ENCODE peak calls at places on chromosome 21, in ten cellular contexts. C is iPS DF 6.9, P is colonic mucosa, E is right atrium auricular region, I is psoas muscle, Q is lower lobe of right lung, W is lung, X is mucosa of descending colon, S is small intestine, H is Caco-2. F is an unnamed sample. For H3K9me3, the result is how much of the 10 kb centered on the place peaks cover.

GRCh38 chr21:39373634-39374033 is 24.7 kb upstream of the HMGN1 start:
- DNase-seq in P (no peak), S (peak), C (no peak), E (no peak), W (no peak), Q (no peak), I (no peak), X (no peak), H (peak), F (no peak)

GRCh38 chr21:42566524-42567180 is 53.0 kb downstream of the SLC37A1 start:
- DNase-seq in Q (peak), C (no peak), S (no peak), P (no peak), E (no peak), X (peak), H (no peak), W (no peak), I (no peak), F (no peak)

GRCh38 chr21:36065497-36066036 is 4.3 kb upstream of the CBR1 start:
- DNase-seq in X (no peak), S (peak), H (no peak), Q (no peak), P (peak), C (no peak), W (no peak), E (no peak), I (no peak), F (no peak)

GRCh38 chr21:34933609-34934345 is 115.3 kb downstream of the RUNX1 start:
- DNase-seq in C (no peak), I (no peak), W (no peak), Q (no peak), H (no peak), E (no peak), S (peak), X (no peak), P (no peak), F (no peak)

GRCh38 chr21:44820851-44821250 is 3.0 kb upstream of the SUMO3 start:
- DNase-seq in Q (no peak), W (no peak), X (no peak), S (no peak), E (no peak), I (no peak), P (no peak), H (no peak), C (no peak), F (no peak)

GRCh38 chr21:36773111-36773510 is 74.2 kb downstream of the SIM2 start:
- DNase-seq in X (peak), C (no peak), I (peak), H (no peak), S (peak), W (peak), E (no peak), Q (peak), P (peak), F (no peak)

GRCh38 chr21:42056468-42056867 is 14.6 kb upstream of the UMODL1 start:
- DNase-seq in I (no peak), E (no peak), P (peak), W (no peak), S (peak), Q (no peak), H (peak), X (peak), C (no peak), F (no peak)

GRCh38 chr21:42641311-42642218 is 11.9 kb upstream of the PDE9A start:
- DNase-seq in E (no peak), Q (peak), C (no peak), P (no peak), X (peak), W (no peak), S (no peak), H (no peak), I (no peak), F (no peak)

GRCh38 chr21:42164064-42164789 is 54.7 kb upstream of the ABCG1 start:
- DNase-seq in Q (peak), E (no peak), X (peak), W (peak), I (peak), P (peak), H (peak), S (peak), C (no peak), F (peak)

GRCh38 chr21:41612674-41613250 is 104.8 kb upstream of the TMPRSS2 start:
- DNase-seq in W (peak), S (no peak), Q (peak), X (peak), E (peak), H (peak), P (peak), I (peak), C (peak), F (no peak)

GRCh38 chr21:36195613-36196012 is 39.0 kb downstream of the DOP1B start:
- DNase-seq in Q (no peak), I (no peak), E (no peak), C (no peak), X (no peak), S (no peak), W (no peak), H (no peak), P (no peak), F (no peak)

GRCh38 chr21:17784604-17785402 is 34.4 kb downstream of the C21orf91 start:
- DNase-seq in E (no peak), W (no peak), C (no peak), Q (no peak), H (no peak), S (no peak), P (no peak), I (no peak), X (no peak), F (no peak)

GRCh38 chr21:34595457-34595856 is 19.5 kb downstream of the RCAN1 start:
- DNase-seq in H (peak), E (no peak), P (no peak), X (no peak), I (no peak), W (no peak), S (peak), Q (no peak), C (no peak), F (no peak)

GRCh38 chr21:41241341-41241740 is 73.4 kb downstream of the BACE2 start:
- DNase-seq in Q (no peak), H (no peak), X (no peak), E (no peak), S (no peak), C (no peak), I (no peak), W (no peak), P (peak), F (no peak)

GRCh38 chr21:44958471-44959191 is 18.8 kb downstream of the SLX9 start:
- DNase-seq in I (peak), X (no peak), W (no peak), S (no peak), P (no peak), E (peak), H (no peak), Q (peak), C (no peak), F (no peak)

GRCh38 chr21:14830307-14830706 is 234.5 kb downstream of the NRIP1 start:
- DNase-seq in W (no peak), Q (no peak), S (no peak), E (no peak), I (no peak), X (no peak), P (no peak), C (no peak), H (no peak), F (no peak)

GRCh38 chr21:36034211-36034913 is 26.0 kb downstream of the SETD4 start:
- DNase-seq in H (no peak), X (no peak), C (no peak), E (no peak), P (no peak), I (no peak), S (no peak), W (no peak), Q (no peak), F (no peak)

GRCh38 chr21:42245348-42246185 is 26.6 kb downstream of the ABCG1 start:
- DNase-seq in I (no peak), E (no peak), P (no peak), H (no peak), C (no peak), W (no peak), Q (peak), X (peak), S (no peak), F (no peak)

GRCh38 chr21:46097826-46098286 is at the start of gene COL6A2:
- DNase-seq in P (peak), I (peak), W (peak), E (peak), X (peak), Q (peak), H (peak), C (no peak), S (peak), F (no peak)

GRCh38 chr21:46401186-46401910 is 57.3 kb upstream of the DIP2A start:
- DNase-seq in P (no peak), E (no peak), I (peak), S (no peak), C (no peak), W (no peak), X (no peak), Q (peak), H (no peak), F (no peak)

GRCh38 chr21:45371092-45371491 is 33.9 kb upstream of the COL18A1 start:
- DNase-seq in S (no peak), I (no peak), X (no peak), C (no peak), E (no peak), P (no peak), H (no peak), W (no peak), Q (no peak), F (no peak)

GRCh38 chr21:44057960-44058651 is 46.0 kb downstream of the TRAPPC10 start:
- DNase-seq in W (no peak), Q (no peak), C (no peak), X (no peak), S (no peak), H (no peak), I (no peak), E (no peak), P (no peak), F (no peak)

GRCh38 chr21:45381865-45382697 is 22.9 kb upstream of the COL18A1 start:
- DNase-seq in H (no peak), Q (peak), P (no peak), C (no peak), X (peak), W (no peak), I (peak), E (no peak), S (no peak), F (no peak)

DNA sequence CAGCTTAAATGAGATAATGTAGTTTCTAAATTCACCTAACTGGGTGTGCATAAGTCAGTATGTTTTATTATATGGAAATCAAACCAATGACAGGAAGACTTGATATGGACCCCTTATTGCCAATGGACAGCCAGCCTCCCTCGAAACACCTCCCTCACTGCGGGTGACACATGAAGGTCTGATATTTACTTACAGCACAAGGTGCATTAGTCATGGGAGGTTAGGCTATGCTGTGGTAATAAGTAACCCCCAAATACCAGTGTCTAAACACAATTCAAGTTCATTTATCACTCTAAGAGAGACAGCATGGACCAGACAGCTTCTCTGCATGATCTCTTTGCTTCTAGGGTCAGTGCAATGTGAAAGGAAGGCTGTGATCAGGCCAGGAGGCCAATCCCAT is 126.0 kb upstream of the KCNJ6 start:
- DNase-seq in E (no peak), C (no peak), P (no peak), W (no peak), S (no peak), X (no peak), Q (no peak), I (no peak), H (no peak), F (no peak)
- H3K9me3 ChIP-seq in E (under half), C (under half), P (under half), W (under half), S (under half), X (under half), Q (under half), I (under half), H (under half), F (under half)

GRCh38 chr21:25005388-25005787 is 601.9 kb downstream of the MRPL39 start:
- DNase-seq in W (no peak), S (no peak), P (no peak), Q (no peak), C (no peak), X (no peak), H (no peak), E (no peak), I (no peak), F (no peak)
- H3K9me3 ChIP-seq in W (under half), S (under half), P (under half), Q (under half), C (under half), X (under half), H (under half), E (under half), I (under half), F (under half)

GRCh38 chr21:27525780-27526179 is 558.9 kb upstream of the ADAMTS5 start:
- DNase-seq in C (no peak), P (no peak), W (no peak), S (no peak), H (no peak), I (no peak), X (no peak), Q (no peak), E (no peak), F (no peak)
- H3K9me3 ChIP-seq in C (under half), P (under half), W (under half), S (under half), H (under half), I (under half), X (under half), Q (under half), E (under half), F (under half)

DNA sequence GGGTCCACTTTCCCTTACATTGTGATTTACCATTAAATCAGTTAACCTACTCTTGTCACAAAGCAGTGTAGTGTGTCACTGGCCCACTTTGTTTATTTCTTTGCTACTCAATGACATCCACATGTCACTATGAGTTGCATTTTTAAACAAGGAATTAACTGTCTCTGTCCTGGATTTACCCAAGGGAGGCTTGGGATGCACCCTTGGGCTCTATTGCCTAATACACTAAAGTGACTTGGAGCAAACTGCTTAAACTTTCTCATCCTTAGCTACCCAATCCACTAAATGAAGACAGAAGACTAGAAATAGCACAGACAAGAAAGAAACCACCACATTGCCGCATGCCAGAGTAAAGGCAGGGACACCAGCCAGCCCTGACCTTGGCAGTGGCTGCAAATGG is 136.2 kb upstream of the TIAM1 start:
- DNase-seq in H (no peak), E (no peak), I (no peak), X (no peak), S (no peak), W (no peak), C (no peak), P (no peak), Q (no peak), F (no peak)
- H3K9me3 ChIP-seq in H (under half), E (under half), I (under half), X (under half), S (under half), W (under half), C (under half), P (under half), Q (under half), F (under half)

GRCh38 chr21:16579538-16579937 is 849.8 kb downstream of the USP25 start:
- DNase-seq in E (no peak), H (no peak), X (no peak), W (no peak), S (no peak), C (no peak), I (no peak), Q (no peak), P (no peak), F (no peak)
- H3K9me3 ChIP-seq in E (under half), H (under half), X (under half), W (under half), S (under half), C (under half), I (under half), Q (under half), P (under half), F (under half)

GRCh38 chr21:38221594-38221993 is 35.2 kb upstream of the KCNJ15 start:
- DNase-seq in E (no peak), X (no peak), S (no peak), W (no peak), C (no peak), H (no peak), P (no peak), Q (no peak), I (no peak), F (no peak)
- H3K9me3 ChIP-seq in E (under half), X (under half), S (under half), W (under half), C (under half), H (under half), P (under half), Q (under half), I (under half), F (under half)

DNA sequence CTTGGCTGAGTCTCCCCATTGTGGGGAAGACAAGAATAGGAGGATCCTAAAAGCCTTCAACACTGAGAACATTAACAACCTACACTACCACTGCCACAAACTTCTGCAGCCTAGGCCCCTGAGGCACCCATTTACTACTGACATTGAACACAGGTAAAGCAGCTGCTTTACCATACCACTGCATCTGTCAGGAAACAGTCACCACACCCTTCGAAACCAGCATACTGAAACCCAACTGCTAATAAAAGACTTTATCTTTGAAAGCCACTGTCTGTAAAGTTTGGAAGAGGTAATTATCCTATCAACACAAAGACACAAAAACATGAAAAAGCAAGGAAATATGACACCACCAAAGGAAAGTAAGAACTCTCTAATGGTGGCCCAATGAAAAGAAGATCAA is 7.4 kb downstream of the IFNAR1 start:
- DNase-seq in E (no peak), C (no peak), H (no peak), Q (no peak), S (no peak), W (no peak), X (no peak), P (no peak), I (no peak), F (no peak)
- H3K9me3 ChIP-seq in E (under half), C (under half), H (under half), Q (under half), S (under half), W (under half), X (under half), P (under half), I (under half), F (under half)

GRCh38 chr21:10418649-10419048 is 102.7 kb upstream of the TPTE start:
- DNase-seq in E (no peak), H (no peak), W (no peak), S (no peak), Q (no peak), I (no peak), C (no peak), P (no peak), X (no peak), F (no peak)
- H3K9me3 ChIP-seq in E (under half), H (under half), W (under half), S (under half), Q (under half), I (under half), C (under half), P (under half), X (half or more), F (half or more)

GRCh38 chr21:21675601-21676000 is 677.4 kb downstream of the NCAM2 start:
- DNase-seq in Q (no peak), H (no peak), E (no peak), I (no peak), C (no peak), P (no peak), X (no peak), W (no peak), S (no peak), F (no peak)
- H3K9me3 ChIP-seq in Q (under half), H (under half), E (under half), I (under half), C (under half), P (under half), X (under half), W (under half), S (under half), F (under half)